ENCODE peak calls at places on chromosomes 16 and 17, in seven cellular contexts. O, M, C, P, Z, T and S are unnamed samples.
A peak's percentile ranks its signal among the peaks of the same experiment; 100 is the strongest.

GRCh38 chr17:17032131-17032692 is 10.0 kb upstream of the MPRIP start:
- DNase-seq in O (no peak), M (peak; percentile 89), C (peak; percentile 51), P (peak; percentile 70), Z (peak; percentile 94), T (peak; percentile 85), S (peak; percentile 94)

GRCh38 chr17:18968945-18969887 is 17.3 kb downstream of the SLC5A10 start:
- DNase-seq in O (no peak), M (no peak), C (peak; percentile 58), P (no peak), Z (peak; percentile 44), T (peak; percentile 55), S (no peak)

GRCh38 chr17:80785477-80786178 is 206.0 kb upstream of the CHMP6 start:
- DNase-seq in O (no peak), M (no peak), C (peak; percentile 34), P (no peak), Z (no peak), T (no peak), S (no peak)

GRCh38 chr17:9809409-9809808 is 12.5 kb downstream of the GSG1L2 start:
- DNase-seq in O (no peak), M (no peak), C (no peak), P (no peak), Z (no peak), T (no peak), S (no peak)

GRCh38 chr16:1300664-1301476 is 8.6 kb upstream of the UBE2I start:
- DNase-seq in O (peak; percentile 18), M (peak; percentile 22), C (no peak), P (peak; percentile 54), Z (peak; percentile 58), T (peak; percentile 45), S (peak; percentile 54)

GRCh38 chr16:69444873-69445517 is 20.6 kb downstream of the CYB5B start:
- DNase-seq in O (no peak), M (peak; percentile 45), C (peak; percentile 23), P (peak; percentile 54), Z (peak; percentile 40), T (peak; percentile 11), S (peak; percentile 73)

GRCh38 chr17:81097943-81098308 is 63.0 kb downstream of the BAIAP2 start:
- DNase-seq in O (no peak), M (peak; percentile 30), C (peak; percentile 45), P (no peak), Z (peak; percentile 84), T (peak; percentile 86), S (peak; percentile 29)

GRCh38 chr16:82627811-82628339 is 1.1 kb downstream of the CDH13 start:
- DNase-seq in O (no peak), M (peak; percentile 26), C (no peak), P (peak; percentile 30), Z (peak; percentile 72), T (peak; percentile 81), S (peak; percentile 47)

GRCh38 chr16:73068546-73069401 is 20.8 kb upstream of the ZFHX3 start:
- DNase-seq in O (peak; percentile 3), M (peak; percentile 99), C (peak; percentile 96), P (peak; percentile 97), Z (peak; percentile 94), T (peak; percentile 94), S (peak; percentile 97)

GRCh38 chr16:29717113-29717512 is 28.7 kb downstream of the C16orf54 start:
- DNase-seq in O (no peak), M (no peak), C (no peak), P (no peak), Z (no peak), T (no peak), S (no peak)

GRCh38 chr17:5832886-5833285 is 237.3 kb upstream of the WSCD1 start:
- DNase-seq in O (no peak), M (peak; percentile 83), C (peak; percentile 91), P (peak; percentile 58), Z (peak; percentile 89), T (peak; percentile 94), S (peak; percentile 84)

GRCh38 chr16:81780350-81780749 is 1.3 kb downstream of the PLCG2 start:
- DNase-seq in O (no peak), M (no peak), C (no peak), P (no peak), Z (no peak), T (no peak), S (no peak)